ENCODE peak calls at places on chromosomes 12 and 14, in ten cellular contexts. B, I, L, F, T, Z, S, C, M and K are unnamed samples.

GRCh38 chr12:132486168-132486567 is 3.8 kb upstream of the FBRSL1 start:
- DNase-seq in S (no peak), C (no peak), B (no peak), I (no peak), Z (no peak), M (no peak), L (peak; percentile 7), T (no peak), F (no peak), K (no peak)

GRCh38 chr14:72855913-72856312 is 38.0 kb downstream of the DPF3 start:
- DNase-seq in I (no peak), Z (no peak), T (no peak), M (no peak), C (peak; percentile 46), F (no peak), L (no peak), B (no peak), S (no peak), K (peak; percentile 73)

GRCh38 chr12:122078141-122079037 is at the start of gene MLXIP:
- DNase-seq in L (peak; percentile 96), S (peak; percentile 90), M (no peak), C (peak; percentile 95), I (peak; percentile 94), B (peak; percentile 75), Z (peak; percentile 94), F (peak; percentile 93), T (peak; percentile 92), K (peak; percentile 94)

GRCh38 chr14:66003082-66003740 is 483.0 kb upstream of the CCDC196 start:
- DNase-seq in F (no peak), B (no peak), S (no peak), Z (no peak), C (no peak), L (no peak), T (no peak), I (no peak), M (no peak), K (no peak)

GRCh38 chr14:23441076-23441475 is 5.6 kb upstream of the MYH7 start:
- DNase-seq in C (peak; percentile 22), M (no peak), S (no peak), F (no peak), T (no peak), I (no peak), L (no peak), Z (no peak), B (no peak), K (no peak)

GRCh38 chr14:50741571-50741970 is 73.5 kb upstream of the SAV1 start:
- DNase-seq in T (no peak), S (peak; percentile 18), B (no peak), F (no peak), L (no peak), C (peak; percentile 58), M (no peak), I (peak; percentile 10), Z (peak; percentile 37), K (peak; percentile 59)

GRCh38 chr12:51855586-51856428 is 7.3 kb upstream of the FIGNL2 start:
- DNase-seq in S (no peak), Z (no peak), C (no peak), T (no peak), M (no peak), L (no peak), I (peak; percentile 28), F (peak; percentile 93), B (no peak), K (peak; percentile 20)

GRCh38 chr12:50825372-50825838 is 17.3 kb upstream of the TMPRSS12 start:
- DNase-seq in B (no peak), T (no peak), M (peak; percentile 53), L (no peak), Z (no peak), F (no peak), C (peak; percentile 88), I (peak; percentile 25), S (peak; percentile 69), K (peak; percentile 83)

GRCh38 chr14:67555518-67556090 is 22.5 kb downstream of the PLEKHH1 start:
- DNase-seq in I (no peak), F (no peak), Z (no peak), S (no peak), B (no peak), L (no peak), T (no peak), C (no peak), M (no peak), K (no peak)

GRCh38 chr12:118746960-118747359 is 234.4 kb upstream of the SRRM4 start:
- DNase-seq in T (no peak), C (no peak), I (no peak), M (no peak), B (no peak), S (no peak), Z (no peak), L (no peak), F (no peak), K (no peak)

GRCh38 chr12:22312336-22312735 is 22.2 kb downstream of the ST8SIA1 start:
- DNase-seq in I (no peak), F (no peak), M (no peak), S (no peak), B (no peak), C (peak; percentile 95), L (no peak), Z (no peak), T (no peak), K (peak; percentile 91)

GRCh38 chr12:132239796-132240668 is 89.4 kb downstream of the GALNT9 start:
- DNase-seq in F (no peak), Z (no peak), I (no peak), B (no peak), S (no peak), L (no peak), M (no peak), C (no peak), T (no peak), K (no peak)

GRCh38 chr12:65597527-65597926 is 226.8 kb upstream of the HMGA2 start:
- DNase-seq in M (no peak), T (no peak), F (no peak), B (no peak), I (no peak), Z (no peak), S (no peak), L (no peak), C (peak; percentile 20), K (no peak)

GRCh38 chr12:130953783-130954543 is at the start of gene ADGRD1:
- DNase-seq in C (peak; percentile 38), I (peak; percentile 26), Z (no peak), S (no peak), T (no peak), B (no peak), L (peak; percentile 69), F (no peak), M (no peak), K (no peak)

GRCh38 chr12:124321556-124322270 is 26.8 kb downstream of the RFLNA start:
- DNase-seq in C (peak; percentile 36), S (no peak), M (no peak), I (no peak), T (no peak), B (no peak), F (no peak), Z (no peak), L (no peak), K (peak; percentile 19)

GRCh38 chr12:119869720-119870119 is 7.4 kb downstream of the CIT start:
- DNase-seq in B (no peak), C (peak; percentile 97), I (peak; percentile 36), S (no peak), F (no peak), T (no peak), M (no peak), L (no peak), Z (no peak), K (peak; percentile 84)

GRCh38 chr14:104588066-104588857 is 8.7 kb downstream of the C14orf180 start:
- DNase-seq in B (no peak), S (no peak), C (no peak), M (no peak), L (no peak), Z (no peak), F (no peak), I (no peak), T (no peak), K (no peak)

GRCh38 chr14:94559638-94560290 is 1.5 kb upstream of the SERPINA4 start:
- DNase-seq in B (no peak), T (no peak), S (no peak), C (no peak), I (no peak), M (no peak), F (no peak), L (no peak), Z (no peak), K (no peak)

GRCh38 chr14:49114161-49114893 is 471.9 kb downstream of the RPS29 start:
- DNase-seq in I (no peak), C (no peak), Z (no peak), B (no peak), S (no peak), T (no peak), F (no peak), L (no peak), M (no peak), K (no peak)

GRCh38 chr12:50603817-50604639 is 99.2 kb downstream of the DIP2B start:
- DNase-seq in Z (no peak), F (no peak), C (peak; percentile 85), B (no peak), M (no peak), S (no peak), I (no peak), L (peak; percentile 76), T (no peak), K (peak; percentile 80)

GRCh38 chr14:42368234-42368633 is 761.6 kb downstream of the LRFN5 start:
- DNase-seq in B (no peak), F (no peak), T (no peak), M (no peak), C (no peak), Z (no peak), I (no peak), L (no peak), S (no peak), K (no peak)

GRCh38 chr12:82781288-82782078 is 94.8 kb downstream of the TMTC2 start:
- DNase-seq in L (no peak), M (no peak), I (no peak), C (peak; percentile 3), S (no peak), Z (no peak), B (no peak), F (no peak), T (no peak), K (no peak)

GRCh38 chr12:124501080-124501642 is 66.3 kb downstream of the NCOR2 start:
- DNase-seq in C (no peak), B (no peak), I (no peak), M (no peak), T (no peak), F (no peak), S (no peak), Z (no peak), L (no peak), K (no peak)

GRCh38 chr12:127820846-127821245 is 446.1 kb upstream of the TMEM132C start:
- DNase-seq in L (no peak), Z (no peak), M (no peak), C (no peak), T (no peak), B (no peak), I (no peak), S (no peak), F (no peak), K (no peak)

GRCh38 chr14:64465208-64465821 is at the start of gene AKAP5:
- DNase-seq in F (peak; percentile 90), S (no peak), I (peak; percentile 43), T (peak; percentile 61), Z (peak; percentile 71), L (peak; percentile 73), M (no peak), C (no peak), B (peak; percentile 40), K (peak; percentile 23)

GRCh38 chr12:101729842-101730241 is 9.4 kb downstream of the SYCP3 start:
- DNase-seq in I (no peak), Z (no peak), B (no peak), L (no peak), M (no peak), T (no peak), C (no peak), F (no peak), S (no peak), K (no peak)

GRCh38 chr12:75130811-75131210 is 78.8 kb downstream of the KCNC2 start:
- DNase-seq in Z (no peak), I (no peak), M (no peak), B (no peak), T (no peak), C (no peak), S (no peak), L (no peak), F (no peak), K (no peak)

GRCh38 chr12:33253123-33253522 is 186.5 kb downstream of the SYT10 start:
- DNase-seq in L (no peak), T (no peak), M (no peak), B (no peak), S (no peak), I (no peak), Z (no peak), C (peak; percentile 2), F (no peak), K (no peak)